ENCODE peak calls at places on chromosomes 13 and 19, in ten cellular contexts. M is tibial artery, Z is right lobe of liver, S is ovary, H is PC-3, P is neural progenitor cell, Y is GM12865, J is Peyer's patch, T is AG04449, U is neuronal stem cell. V is an unnamed sample.

GRCh38 chr19:18670313-18670712 is 13.2 kb upstream of the CRTC1 start:
- DNase-seq in Y (no peak), U (no peak), Z (no peak), M (no peak), J (no peak), T (no peak), H (no peak), S (no peak), P (no peak), V (no peak)

GRCh38 chr19:44356383-44357111 is at the start of gene ZNF112:
- DNase-seq in M (peak), P (peak), T (peak), Z (peak), S (peak), Y (peak), H (peak), U (peak), J (peak), V (peak)

GRCh38 chr13:59744747-59745394 is 418.9 kb downstream of the DIAPH3 start:
- DNase-seq in Y (peak), T (no peak), H (no peak), S (no peak), M (no peak), Z (no peak), P (no peak), U (no peak), J (no peak), V (peak)

GRCh38 chr13:83355042-83355441 is 527.2 kb downstream of the SLITRK1 start:
- DNase-seq in P (no peak), H (no peak), S (no peak), M (no peak), Z (no peak), T (no peak), U (no peak), Y (no peak), J (no peak), V (no peak)

GRCh38 chr13:51818276-51818675 is 14.3 kb upstream of the DHRS12 start:
- DNase-seq in Z (no peak), Y (no peak), T (no peak), J (no peak), U (no peak), H (no peak), P (no peak), M (peak), S (no peak), V (no peak)

GRCh38 chr13:109331898-109332297 is 454.5 kb downstream of the IRS2 start:
- DNase-seq in U (no peak), H (peak), P (no peak), J (no peak), M (no peak), Z (no peak), S (no peak), Y (no peak), T (peak), V (peak)

GRCh38 chr19:35756373-35757230 is at the start of gene HSPB6:
- DNase-seq in Y (no peak), Z (peak), J (no peak), U (no peak), S (peak), T (no peak), H (no peak), M (peak), P (peak), V (peak)

GRCh38 chr13:80362488-80362887 is 21.6 kb upstream of the SPRY2 start:
- DNase-seq in P (no peak), M (no peak), U (no peak), Y (no peak), S (no peak), Z (no peak), H (no peak), J (no peak), T (no peak), V (no peak)

GRCh38 chr13:112982281-112983041 is 13.4 kb downstream of the MCF2L start:
- DNase-seq in H (no peak), M (no peak), T (no peak), P (no peak), J (no peak), S (no peak), U (no peak), Z (no peak), Y (no peak), V (no peak)

GRCh38 chr19:47421844-47422395 is 2.6 kb upstream of the MEIS3 start:
- DNase-seq in U (no peak), H (no peak), T (no peak), Z (no peak), M (no peak), Y (no peak), J (no peak), P (peak), S (no peak), V (no peak)

GRCh38 chr13:86870388-86870966 is 800.7 kb upstream of the SLITRK5 start:
- DNase-seq in Z (no peak), T (no peak), H (peak), M (no peak), Y (peak), P (peak), S (no peak), J (no peak), U (no peak), V (peak)

GRCh38 chr19:10450853-10451609 is 30.7 kb downstream of the PDE4A start:
- DNase-seq in J (no peak), T (no peak), M (no peak), H (peak), Z (no peak), Y (peak), U (no peak), P (peak), S (no peak), V (no peak)

GRCh38 chr13:27821566-27821965 is 29.3 kb downstream of the GSX1 start:
- DNase-seq in Z (no peak), H (no peak), M (no peak), T (no peak), Y (no peak), S (no peak), J (no peak), P (peak), U (no peak), V (no peak)

GRCh38 chr19:58350001-58350801 is 3.1 kb downstream of the A1BG start:
- DNase-seq in P (no peak), T (no peak), Y (no peak), U (no peak), S (no peak), Z (no peak), M (no peak), J (no peak), H (no peak), V (peak)

GRCh38 chr19:10390652-10391286 is 10.4 kb upstream of the TYK2 start:
- DNase-seq in H (peak), T (no peak), Y (peak), S (peak), U (peak), P (peak), Z (peak), J (peak), M (peak), V (peak)

GRCh38 chr19:46295401-46296308 is 1.2 kb upstream of the HIF3A start:
- DNase-seq in U (no peak), Z (no peak), H (no peak), M (no peak), T (no peak), Y (no peak), J (no peak), P (no peak), S (no peak), V (no peak)

GRCh38 chr19:45876411-45877197 is 9.3 kb downstream of the IRF2BP1 start:
- DNase-seq in U (no peak), T (no peak), Y (no peak), Z (peak), P (peak), M (no peak), H (no peak), S (no peak), J (no peak), V (peak)

DNA sequence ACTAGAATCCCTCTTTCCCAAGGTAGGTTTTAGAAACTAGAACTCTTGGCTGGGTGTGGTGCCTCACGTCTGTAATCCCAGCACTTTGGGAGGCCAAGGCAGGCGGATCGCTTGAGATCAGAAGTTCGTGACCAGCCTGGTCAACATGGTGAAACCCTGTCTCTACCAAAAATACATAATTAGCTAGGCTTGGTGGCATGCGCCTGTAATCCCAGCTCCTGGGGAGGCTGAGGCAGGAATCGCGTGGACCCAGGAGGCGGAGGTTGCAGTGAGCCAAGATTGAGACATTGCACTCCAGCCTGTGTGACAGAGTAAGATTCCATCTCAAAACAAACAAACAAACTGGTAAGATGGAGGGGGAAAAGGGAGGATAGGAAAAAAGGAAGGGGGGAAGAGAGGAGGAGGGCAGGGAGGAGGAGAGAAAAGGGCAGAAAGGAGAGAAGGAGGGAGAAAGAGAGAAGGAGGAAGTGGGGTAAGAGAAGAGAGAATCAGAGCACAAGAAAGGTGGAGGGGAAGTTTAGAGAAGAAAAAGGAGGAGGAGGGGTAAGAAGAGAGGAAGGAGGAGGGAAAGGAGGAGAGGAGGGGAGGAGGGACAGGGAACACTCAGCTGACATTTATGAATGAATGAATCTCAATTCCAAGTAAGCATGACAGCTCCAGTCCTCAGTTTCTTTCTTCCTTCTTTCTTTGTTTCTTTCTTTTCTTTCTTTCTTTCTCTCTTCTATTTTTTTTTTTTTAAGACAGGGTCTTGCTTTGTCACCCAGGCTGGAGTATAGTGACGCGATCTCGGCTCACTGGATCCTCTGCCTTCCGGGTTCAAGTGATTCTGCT is 2.6 kb upstream of the SLC27A1 start:
- DNase-seq in Z (no peak), J (no peak), S (no peak), H (no peak), Y (no peak), M (no peak), P (no peak), T (no peak), U (no peak), V (no peak)
- H3K4me3 ChIP-seq in Z (no peak), J (no peak), S (no peak), H (no peak), Y (no peak), M (peak), P (no peak), T (no peak), U (no peak), V (no peak)

GRCh38 chr13:19959831-19960672 is 1.5 kb downstream of the ZMYM2 start:
- DNase-seq in J (peak), P (peak), U (peak), S (peak), H (peak), Z (peak), Y (peak), T (peak), M (peak), V (peak)

GRCh38 chr13:19961484-19961883 is 3.0 kb downstream of the ZMYM2 start:
- DNase-seq in Z (no peak), M (no peak), J (no peak), S (no peak), H (no peak), Y (no peak), P (no peak), U (no peak), T (no peak), V (no peak)

GRCh38 chr13:19959141-19959830 is 759 bp downstream of the ZMYM2 start:
- DNase-seq in T (no peak), H (peak), U (peak), J (peak), M (peak), S (peak), Y (peak), P (peak), Z (peak), V (peak)

GRCh38 chr13:19961924-19962323 is 3.4 kb downstream of the ZMYM2 start:
- DNase-seq in P (no peak), Y (no peak), M (no peak), H (no peak), S (no peak), T (no peak), Z (no peak), J (no peak), U (no peak), V (no peak)

DNA sequence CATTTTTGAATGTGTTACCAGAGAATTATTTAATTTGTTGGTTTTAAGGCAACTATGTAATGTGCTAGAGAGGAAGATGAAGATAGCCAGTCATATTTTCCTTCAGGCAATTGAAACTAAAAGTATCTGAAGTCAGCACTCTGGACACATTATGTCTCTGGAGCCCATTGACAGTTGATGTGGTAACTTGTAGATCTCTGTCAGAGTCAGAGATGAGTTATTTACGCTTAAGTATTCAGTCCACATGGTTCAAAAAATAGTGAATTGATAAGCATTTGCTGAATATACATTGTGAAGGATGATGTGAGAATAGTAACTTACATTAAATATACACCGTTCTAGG is 2.1 kb downstream of the ZMYM2 start:
- DNase-seq in Z (no peak), P (no peak), U (no peak), H (no peak), J (no peak), T (no peak), Y (peak), S (no peak), M (no peak), V (peak)
- H3K4me3 ChIP-seq in Z (no peak), P (peak), U (peak), H (peak), J (no peak), T (peak), Y (peak), S (no peak), M (peak), V (no peak)

GRCh38 chr13:111215081-111216047 is 100.3 kb downstream of the ARHGEF7 start:
- DNase-seq in P (peak), H (no peak), Y (no peak), Z (no peak), J (no peak), T (no peak), M (no peak), S (no peak), U (no peak), V (no peak)

GRCh38 chr13:111219306-111219705 is 101.1 kb upstream of the TEX29 start:
- DNase-seq in P (no peak), J (no peak), T (peak), S (no peak), Y (no peak), U (no peak), M (peak), H (no peak), Z (no peak), V (peak)

GRCh38 chr13:111216166-111216960 is 101.3 kb downstream of the ARHGEF7 start:
- DNase-seq in S (peak), Y (peak), H (peak), U (peak), Z (no peak), J (peak), T (no peak), M (peak), P (peak), V (no peak)

GRCh38 chr13:111219950-111220349 is 100.5 kb upstream of the TEX29 start:
- DNase-seq in Z (no peak), T (no peak), H (no peak), S (no peak), Y (no peak), M (no peak), U (no peak), J (no peak), P (no peak), V (no peak)

GRCh38 chr13:111217661-111218060 is 102.6 kb downstream of the ARHGEF7 start:
- DNase-seq in H (no peak), P (no peak), Y (no peak), U (no peak), J (no peak), M (peak), S (peak), Z (peak), T (no peak), V (no peak)
- H3K4me3 ChIP-seq in H (no peak), P (no peak), Y (no peak), U (no peak), J (no peak), M (no peak), S (no peak), Z (no peak), T (no peak), V (no peak)

GRCh38 chr19:14059652-14060155 is 2.2 kb downstream of the PALM3 start:
- DNase-seq in P (peak), U (no peak), Y (no peak), M (no peak), S (no peak), T (no peak), J (no peak), Z (peak), H (no peak), V (no peak)

GRCh38 chr19:14056069-14056666 is 5.7 kb downstream of the PALM3 start:
- DNase-seq in M (no peak), J (no peak), Y (no peak), U (no peak), Z (no peak), H (no peak), T (no peak), P (no peak), S (no peak), V (no peak)

GRCh38 chr19:14056741-14057356 is 5.0 kb downstream of the PALM3 start:
- DNase-seq in Z (no peak), Y (no peak), U (no peak), P (no peak), H (no peak), M (no peak), S (no peak), J (no peak), T (no peak), V (no peak)

GRCh38 chr19:14059093-14059480 is 2.8 kb downstream of the PALM3 start:
- DNase-seq in T (no peak), P (peak), S (no peak), H (no peak), U (peak), M (no peak), Z (no peak), J (no peak), Y (peak), V (no peak)

GRCh38 chr19:14058182-14059092 is 3.4 kb downstream of the PALM3 start:
- DNase-seq in U (no peak), S (no peak), H (no peak), M (no peak), Y (no peak), J (no peak), P (no peak), T (no peak), Z (no peak), V (no peak)
- H3K4me3 ChIP-seq in U (peak), S (no peak), H (peak), M (no peak), Y (no peak), J (no peak), P (peak), T (no peak), Z (no peak), V (no peak)

DNA sequence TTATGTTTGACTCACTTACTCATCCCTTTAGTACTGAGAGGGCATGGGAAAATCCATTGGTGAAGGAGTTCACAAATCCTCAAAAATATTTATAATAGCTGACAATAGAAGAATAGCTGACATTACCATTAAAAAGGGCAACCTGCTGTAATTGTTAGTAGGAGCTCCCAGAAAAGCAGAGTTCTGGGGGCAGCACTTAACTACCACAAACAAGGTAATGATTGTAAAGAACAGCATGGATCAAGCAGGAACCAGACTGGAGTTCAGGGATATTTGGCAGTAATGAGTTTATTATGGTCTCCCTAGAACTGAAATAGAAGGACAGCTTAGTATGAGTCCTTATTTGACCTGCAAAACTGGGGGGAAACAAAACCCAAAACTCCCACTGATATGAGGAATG is 285.9 kb upstream of the KLHL1 start:
- DNase-seq in P (peak), U (no peak), H (no peak), M (no peak), S (no peak), T (no peak), Z (no peak), Y (no peak), J (no peak), V (no peak)
- H3K4me3 ChIP-seq in P (no peak), U (no peak), H (no peak), M (no peak), S (no peak), T (no peak), Z (no peak), Y (no peak), J (no peak), V (no peak)

DNA sequence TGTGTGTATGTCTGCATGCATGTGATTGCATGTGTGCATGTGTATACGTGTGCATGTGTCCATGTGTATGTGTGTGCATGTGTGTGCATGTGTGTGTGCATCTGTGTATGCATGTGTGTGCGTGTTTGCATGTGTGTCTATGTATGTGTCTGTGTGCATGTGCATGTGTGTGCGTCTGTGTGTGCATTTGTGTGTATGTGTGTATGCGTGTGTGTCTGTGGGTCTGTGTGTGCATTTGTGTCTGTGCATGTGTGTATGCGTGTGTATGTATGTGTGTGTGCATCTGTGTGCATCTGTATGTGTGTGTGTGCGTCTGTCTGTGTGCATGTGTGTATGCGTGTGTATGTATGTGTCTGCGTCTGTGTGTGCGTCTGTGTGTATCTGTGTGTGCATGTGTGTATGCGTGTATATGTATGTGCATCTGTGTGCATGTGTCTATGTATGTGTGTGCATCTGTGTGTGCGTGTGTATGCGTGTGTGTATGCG is 3.0 kb downstream of the STXBP2 start:
- DNase-seq in S (no peak), T (no peak), H (no peak), U (no peak), J (no peak), P (no peak), M (no peak), Y (no peak), Z (no peak), V (no peak)
- H3K4me3 ChIP-seq in S (no peak), T (no peak), H (no peak), U (no peak), J (no peak), P (no peak), M (no peak), Y (no peak), Z (no peak), V (no peak)

GRCh38 chr19:2458054-2458453 is 1.3 kb upstream of the LMNB2 start:
- DNase-seq in H (no peak), S (no peak), U (no peak), P (no peak), Z (no peak), Y (no peak), J (no peak), M (no peak), T (no peak), V (no peak)
- H3K4me3 ChIP-seq in H (no peak), S (no peak), U (no peak), P (no peak), Z (no peak), Y (no peak), J (no peak), M (no peak), T (no peak), V (no peak)

V was measured in cardiac fibroblast.